ENCODE peak calls at places on chromosomes 4 and X, in four cellular contexts. T is Calu3, A is RWPE1, X is ascending aorta. P is an unnamed sample.

GRCh38 chrX:105323951-105324350 is 103.5 kb upstream of the TEX13A start:
- DNase-seq in A (peak), T (no peak), X (no peak), P (no peak)

GRCh38 chr4:98516441-98517323 is 141.7 kb downstream of the TSPAN5 start:
- DNase-seq in A (no peak), T (no peak), X (no peak), P (no peak)

GRCh38 chr4:152973614-152974200 is 37.6 kb downstream of the FHDC1 start:
- DNase-seq in T (no peak), A (no peak), X (no peak), P (no peak)

GRCh38 chr4:91092398-91092955 is 965.3 kb downstream of the CCSER1 start:
- DNase-seq in X (no peak), A (no peak), T (peak), P (no peak)

GRCh38 chr4:566508-567295 is 9.4 kb downstream of the TMEM271 start:
- DNase-seq in A (peak), X (no peak), T (no peak), P (peak)

GRCh38 chrX:104113237-104113965 is 1.1 kb downstream of the ZCCHC18 start:
- DNase-seq in A (peak), T (peak), X (no peak), P (peak)

GRCh38 chr4:55138367-55138766 is 13.0 kb upstream of the KDR start:
- DNase-seq in X (no peak), A (no peak), T (no peak), P (no peak)

GRCh38 chrX:133405498-133406180 is 9.7 kb downstream of the GPC4 start:
- DNase-seq in X (no peak), A (no peak), T (no peak), P (no peak)

GRCh38 chrX:120380699-120381098 is 18.8 kb downstream of the ATP1B4 start:
- DNase-seq in X (no peak), T (peak), A (peak), P (peak)

GRCh38 chr4:122503214-122503613 is 46.7 kb upstream of the IL2 start:
- DNase-seq in X (no peak), T (no peak), A (no peak), P (no peak)

GRCh38 chr4:88283661-88284377 is 542 bp downstream of the PPM1K start:
- DNase-seq in X (no peak), A (peak), T (peak), P (peak)

GRCh38 chr4:2408401-2408958 is 10.0 kb downstream of the ZFYVE28 start:
- DNase-seq in X (no peak), T (no peak), A (peak), P (no peak)

GRCh38 chr4:180557348-180557747 is 1685.9 kb upstream of the TENM3 start:
- DNase-seq in X (no peak), T (no peak), A (no peak), P (no peak)
- TF ChIP-seq CTCF in X (no peak), T (no peak), A (no peak), P (no peak)

DNA sequence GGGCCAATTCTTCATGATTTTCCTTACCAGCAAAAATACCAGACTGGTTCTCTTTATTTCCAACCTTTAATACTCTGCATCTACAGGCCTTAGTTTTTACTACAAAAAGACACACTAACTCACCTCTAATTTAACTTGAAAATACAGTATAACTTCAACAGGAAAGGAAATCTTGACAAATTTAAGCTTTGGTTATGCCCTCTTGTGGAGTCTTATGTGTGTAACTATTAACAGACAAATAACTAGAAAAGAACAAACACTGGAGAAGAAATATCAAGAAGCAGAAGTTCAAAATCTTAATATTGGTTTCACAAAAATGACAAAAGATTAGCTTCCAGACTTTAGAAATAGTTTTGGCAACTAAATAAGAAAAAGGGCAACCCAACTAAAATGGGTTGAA is 33.0 kb downstream of the PPA2 start:
- DNase-seq in T (no peak), X (no peak), A (no peak), P (no peak)
- TF ChIP-seq CTCF in T (no peak), X (no peak), A (no peak), P (no peak)

DNA sequence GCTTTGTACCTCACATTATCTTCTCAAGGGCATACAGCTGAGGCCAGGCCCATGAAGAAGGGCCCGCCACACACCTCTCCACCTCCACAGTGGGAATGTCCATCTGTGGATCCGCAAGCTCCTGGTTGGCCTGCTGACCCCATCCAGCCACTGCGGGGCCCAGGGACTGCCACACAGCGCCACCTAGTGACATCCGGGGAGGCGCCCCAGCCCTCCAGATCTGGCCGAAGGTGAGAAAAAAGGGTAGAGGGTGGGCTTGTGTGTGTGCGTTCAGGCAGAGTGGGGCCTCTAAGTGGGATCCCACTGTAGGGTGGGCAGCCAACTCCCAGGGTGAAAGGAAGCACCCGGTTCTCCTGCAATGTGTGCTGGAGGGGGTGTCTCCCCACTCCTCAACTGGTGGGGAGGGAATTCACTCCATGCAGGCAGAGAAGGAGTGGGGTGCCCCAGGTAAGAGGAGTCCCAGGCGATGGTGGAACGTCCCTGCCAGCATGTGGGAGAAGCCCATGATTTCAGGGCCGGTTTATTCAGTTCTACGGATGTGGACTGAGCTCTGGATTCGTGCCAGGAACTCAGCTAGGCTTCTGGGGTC is 117.3 kb downstream of the ENPP6 start:
- DNase-seq in X (no peak), A (peak), T (no peak), P (peak)
- TF ChIP-seq CTCF in X (peak), A (peak), T (no peak), P (peak)

DNA sequence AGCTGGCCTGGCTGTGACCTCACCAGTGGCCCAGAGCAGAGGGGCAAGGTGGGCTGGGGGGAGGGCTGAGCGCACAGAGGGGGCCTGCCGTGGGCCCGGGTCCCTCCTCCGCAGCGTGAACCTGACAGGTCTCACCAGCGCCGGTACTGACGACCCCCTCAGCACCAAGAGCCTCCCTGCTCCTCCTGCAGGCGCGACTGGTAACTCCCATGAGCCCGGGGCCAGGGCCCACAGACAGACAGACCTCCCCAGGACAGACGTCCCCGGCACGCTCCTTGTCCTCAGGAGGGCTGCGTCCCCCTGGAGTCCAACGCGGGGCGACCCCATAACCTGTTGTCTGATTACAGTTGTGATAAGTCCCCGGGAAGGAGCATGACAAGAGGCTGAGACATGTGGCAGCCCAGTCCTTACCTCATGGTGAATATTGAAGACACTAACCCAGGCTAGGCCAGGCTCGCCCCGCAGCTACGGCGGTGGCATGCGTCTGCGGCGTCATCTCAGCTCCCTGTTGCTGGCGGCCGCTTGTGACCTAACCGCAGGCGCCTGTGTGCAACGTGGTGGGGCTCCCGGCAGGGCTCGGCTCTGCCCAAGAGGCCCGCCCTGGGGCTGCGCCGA is 8.5 kb downstream of the AKAP17A start:
- DNase-seq in A (no peak), X (no peak), T (no peak), P (no peak)
- TF ChIP-seq CTCF in A (no peak), X (no peak), T (no peak), P (no peak)

DNA sequence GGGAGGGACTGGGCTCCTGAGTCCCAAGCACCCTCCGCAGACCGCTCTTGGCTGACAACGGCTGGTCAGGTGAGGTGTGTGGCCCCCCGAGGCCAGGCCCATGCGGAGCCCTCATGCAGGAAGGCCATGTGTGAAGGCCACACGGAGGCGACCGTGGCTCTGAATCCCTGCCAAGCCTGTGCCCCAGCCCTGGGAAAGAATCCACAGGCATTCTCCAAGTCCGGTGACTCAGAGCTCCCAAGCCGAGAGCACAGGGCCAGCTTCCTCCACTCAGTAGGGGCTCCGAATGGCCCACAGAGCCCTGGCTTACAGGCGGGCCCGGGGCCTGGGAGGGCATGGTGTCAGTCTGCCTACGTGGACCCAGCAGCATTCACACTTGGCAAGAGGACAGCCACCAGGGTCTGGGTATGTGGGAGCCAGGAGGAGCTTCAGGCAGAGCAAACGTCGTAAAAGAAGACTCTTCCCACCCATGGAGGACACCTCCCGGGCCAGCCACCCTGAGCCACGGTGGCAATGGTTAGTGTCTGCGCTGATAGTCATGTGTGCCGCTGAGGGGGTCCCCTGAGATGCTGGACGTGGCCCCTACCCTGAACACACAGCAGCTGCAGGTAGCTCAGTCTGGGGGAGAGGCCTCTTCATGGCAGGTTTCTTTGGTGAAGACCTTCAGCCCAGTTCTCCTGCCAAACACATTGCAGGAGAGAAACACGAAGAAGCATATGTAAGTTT is 105.7 kb downstream of the PSAPL1 start:
- DNase-seq in A (peak), T (peak), X (no peak), P (peak)
- TF ChIP-seq CTCF in A (no peak), T (no peak), X (no peak), P (no peak)

GRCh38 chr4:74969507-74970474 is 36.9 kb downstream of the PARM1 start:
- DNase-seq in A (no peak), X (no peak), T (no peak), P (peak)
- TF ChIP-seq CTCF in A (no peak), X (peak), T (no peak), P (peak)